ENCODE peak calls at places on chromosomes 3 and 15, in six cellular contexts. I is HFF-Myc, X is heart left ventricle, R is cardiac muscle cell, P is GM23338, Z is IMR-90. T is an unnamed sample.
A peak's percentile ranks its signal among the peaks of the same experiment; 100 is the strongest.

GRCh38 chr3:46193436-46193835 is 14.7 kb downstream of the CCR1 start:
- DNase-seq in R (peak; percentile 43), P (no peak), I (no peak), Z (no peak), X (no peak), T (no peak)

GRCh38 chr3:4595709-4596108 is 102.6 kb downstream of the ITPR1 start:
- DNase-seq in R (no peak), P (no peak), Z (no peak), X (no peak), I (no peak), T (no peak)

GRCh38 chr3:29406433-29406832 is 125.6 kb downstream of the RBMS3 start:
- DNase-seq in Z (no peak), R (no peak), X (no peak), P (no peak), I (no peak), T (no peak)

GRCh38 chr15:88863412-88863811 is 31.9 kb downstream of the HAPLN3 start:
- DNase-seq in X (no peak), R (no peak), P (no peak), Z (no peak), I (no peak), T (no peak)

GRCh38 chr15:72135719-72136118 is 17.5 kb downstream of the SENP8 start:
- DNase-seq in P (no peak), Z (peak; percentile 29), R (no peak), X (no peak), I (no peak), T (no peak)

GRCh38 chr3:186536883-186537553 is 7.2 kb downstream of the CRYGS start:
- DNase-seq in Z (peak; percentile 15), I (no peak), R (peak; percentile 23), X (no peak), P (no peak), T (no peak)

GRCh38 chr3:111639316-111639715 is 44.2 kb upstream of the ZBED2 start:
- DNase-seq in I (no peak), X (no peak), P (peak; percentile 6), R (no peak), Z (no peak), T (no peak)

GRCh38 chr3:55309336-55309735 is 177.8 kb downstream of the WNT5A start:
- DNase-seq in P (no peak), X (no peak), I (no peak), Z (peak; percentile 70), R (no peak), T (peak; percentile 34)

GRCh38 chr3:133711013-133711412 is 35.2 kb upstream of the TF start:
- DNase-seq in R (no peak), I (no peak), X (no peak), P (no peak), Z (no peak), T (no peak)

GRCh38 chr15:93152264-93152884 is 63.4 kb upstream of the RGMA start:
- DNase-seq in X (no peak), R (no peak), P (no peak), I (no peak), Z (no peak), T (no peak)

GRCh38 chr3:116886202-116886893 is 176.8 kb downstream of the TUSC7 start:
- DNase-seq in X (no peak), P (no peak), R (no peak), I (no peak), Z (no peak), T (no peak)

GRCh38 chr3:108301695-108302404 is 5.5 kb downstream of the HHLA2 start:
- DNase-seq in Z (peak; percentile 31), I (no peak), X (no peak), P (no peak), R (no peak), T (no peak)

GRCh38 chr3:186588619-186589018 is 18.1 kb downstream of the DNAJB11 start:
- DNase-seq in X (no peak), R (no peak), Z (no peak), P (no peak), I (no peak), T (no peak)

GRCh38 chr15:88300018-88300549 is 43.5 kb upstream of the NTRK3 start:
- DNase-seq in I (no peak), X (no peak), P (no peak), R (no peak), Z (no peak), T (no peak)

GRCh38 chr3:119731545-119732343 is 28.9 kb downstream of the CFAP91 start:
- DNase-seq in P (no peak), I (no peak), X (no peak), Z (peak; percentile 30), R (no peak), T (no peak)

GRCh38 chr3:140736863-140737460 is 59.1 kb downstream of the TRIM42 start:
- DNase-seq in Z (no peak), I (no peak), R (peak; percentile 52), X (peak; percentile 48), P (peak; percentile 77), T (peak; percentile 8)

GRCh38 chr3:120338517-120338916 is 10.6 kb downstream of the LRRC58 start:
- DNase-seq in I (no peak), Z (no peak), X (no peak), P (no peak), R (no peak), T (no peak)

DNA sequence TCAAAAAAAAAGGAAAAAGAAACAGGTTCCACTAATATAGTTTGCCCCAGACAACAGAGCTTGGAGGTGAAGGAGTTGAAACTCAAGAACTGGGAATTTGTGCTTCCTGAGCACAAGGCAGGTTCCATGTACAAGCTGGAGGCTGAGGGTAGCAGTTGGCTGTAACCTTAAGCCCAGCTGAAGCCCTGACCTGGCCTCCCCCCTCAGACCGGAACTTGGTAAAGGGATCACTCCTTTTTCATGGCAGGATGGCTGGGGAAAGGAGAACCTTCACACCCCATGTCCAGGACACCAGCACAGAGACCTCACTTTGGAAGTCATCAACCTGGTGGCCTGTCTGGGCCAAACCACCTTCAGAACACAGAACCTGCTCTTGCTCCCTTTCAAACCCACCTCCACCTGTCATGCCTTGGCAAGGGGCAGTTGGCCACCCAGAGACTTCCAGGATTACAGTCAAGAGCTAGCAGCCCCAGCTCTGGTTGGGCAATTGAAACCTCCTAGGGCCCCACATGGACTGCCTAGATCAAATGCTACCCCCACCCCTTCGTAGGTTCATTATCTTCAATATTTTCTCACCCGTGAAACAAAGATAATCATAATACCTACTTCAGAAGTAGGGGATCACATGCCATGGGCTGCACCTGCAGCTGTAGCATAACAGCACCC is 3.5 kb downstream of the RPL29 start:
- DNase-seq in X (no peak), Z (no peak), P (no peak), R (no peak), I (no peak), T (no peak)
- H3K4me3 ChIP-seq in X (no peak overlapping the region), Z (no peak overlapping the region), P (no peak overlapping the region), R (no peak overlapping the region), I (no peak overlapping the region), T (no peak overlapping the region)

GRCh38 chr15:67385971-67386370 is 131.4 kb downstream of the IQCH start:
- DNase-seq in P (no peak), Z (no peak), I (no peak), R (no peak), X (no peak), T (no peak)
- TF ChIP-seq CTCF in P (peak; percentile 11), Z (peak; percentile 33), I (no peak), R (peak; percentile 20), X (no peak), T (peak; percentile 15)

GRCh38 chr15:23504003-23504402 is 57.0 kb upstream of the GOLGA6L2 start:
- DNase-seq in P (peak; percentile 34), Z (no peak), X (no peak), I (no peak), R (no peak), T (no peak)
- H3K4me3 ChIP-seq in P (peak overlapping the region; percentile 7), Z (no peak overlapping the region), X (no peak overlapping the region), I (no peak overlapping the region), R (no peak overlapping the region), T (no peak overlapping the region)

GRCh38 chr3:122984650-122985049 is 42.9 kb downstream of the SEMA5B start:
- DNase-seq in R (no peak), Z (no peak), X (no peak), I (no peak), P (no peak), T (no peak)

GRCh38 chr3:122984007-122984406 is 43.6 kb downstream of the SEMA5B start:
- DNase-seq in I (no peak), Z (no peak), X (no peak), P (peak; percentile 68), R (no peak), T (no peak)

GRCh38 chr3:122985539-122985938 is 42.0 kb downstream of the SEMA5B start:
- DNase-seq in Z (no peak), I (no peak), X (no peak), P (peak; percentile 71), R (no peak), T (no peak)

GRCh38 chr3:122978569-122978968 is 49.0 kb downstream of the SEMA5B start:
- DNase-seq in X (no peak), I (no peak), P (no peak), R (no peak), Z (no peak), T (no peak)

DNA sequence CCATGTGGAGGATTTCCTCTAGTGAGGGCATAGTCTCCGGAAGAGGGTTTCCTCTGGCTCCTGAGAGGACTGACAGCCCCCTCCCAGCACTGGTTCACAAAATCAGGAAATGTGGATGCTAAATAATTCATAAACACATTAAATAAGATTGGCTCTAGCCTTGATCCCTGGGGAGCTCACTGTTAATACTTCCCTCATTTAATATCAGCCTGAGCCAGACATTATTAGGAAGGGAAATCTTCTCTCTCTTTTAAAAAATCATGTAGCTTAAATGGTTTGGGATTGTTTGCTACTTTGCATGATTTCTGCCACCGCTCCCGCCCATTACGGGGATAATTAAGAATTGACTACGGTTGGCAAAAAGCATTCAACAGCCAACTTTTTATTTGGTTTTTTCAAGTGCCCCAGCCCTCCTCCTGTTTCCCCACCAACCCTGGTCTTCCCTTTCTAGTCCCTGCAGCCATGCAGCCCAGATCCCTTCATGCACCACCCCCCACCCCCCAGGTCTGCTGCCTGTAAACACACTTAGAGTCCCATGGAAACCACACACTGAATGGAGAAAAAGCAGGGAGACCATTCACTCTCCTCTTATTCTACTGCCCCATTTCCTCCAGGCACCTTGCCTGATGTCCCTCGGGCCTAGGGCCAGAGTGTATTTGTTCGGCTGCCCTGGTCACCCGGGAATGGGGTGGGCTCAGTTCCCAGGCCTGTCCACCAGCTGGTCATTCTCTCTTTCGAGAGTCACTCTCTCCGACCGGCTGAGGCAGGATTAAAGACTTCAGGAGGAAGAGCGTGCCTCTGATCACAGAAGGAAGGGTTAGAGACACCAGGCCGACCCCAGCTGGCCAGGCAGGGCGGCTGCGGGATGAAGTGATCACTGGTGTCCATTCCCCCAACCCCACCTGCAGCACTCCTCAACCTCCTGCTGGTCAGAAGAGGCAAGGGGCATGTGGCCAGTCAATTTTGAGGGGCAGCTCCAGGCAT is 45.1 kb downstream of the SEMA5B start:
- DNase-seq in P (peak; percentile 60), I (no peak), Z (no peak), R (no peak), X (peak; percentile 51), T (no peak)
- TF ChIP-seq CTCF in P (peak; percentile 38), I (no peak), Z (no peak), R (peak; percentile 7), X (no peak), T (no peak)

GRCh38 chr3:197292083-197293042 is 6.0 kb downstream of the DLG1 start:
- DNase-seq in I (no peak), R (no peak), Z (no peak), X (no peak), P (no peak), T (no peak)

GRCh38 chr3:197295871-197296270 is 2.5 kb downstream of the DLG1 start:
- DNase-seq in X (no peak), P (no peak), Z (no peak), R (no peak), I (no peak), T (no peak)

GRCh38 chr3:197297020-197297419 is 1.4 kb downstream of the DLG1 start:
- DNase-seq in R (no peak), X (no peak), Z (no peak), I (no peak), P (no peak), T (no peak)

GRCh38 chr3:197297476-197298340 is 704 bp downstream of the DLG1 start:
- DNase-seq in I (no peak), Z (peak; percentile 82), P (peak; percentile 95), R (peak; percentile 91), X (peak; percentile 93), T (no peak)

GRCh38 chr3:197293605-197294237 is 4.7 kb downstream of the DLG1 start:
- DNase-seq in X (no peak), I (no peak), P (no peak), Z (no peak), R (peak; percentile 8), T (no peak)
- H3K4me3 ChIP-seq in X (no peak overlapping the region), I (no peak overlapping the region), P (no peak overlapping the region), Z (no peak overlapping the region), R (no peak overlapping the region), T (no peak overlapping the region)

T was measured in AG09309.